ENCODE peak calls at places on chromosomes 1 and 21, in five cellular contexts. P is neuronal stem cell, L is A549, S is testis, U is PC-3. H is an unnamed sample.

GRCh38 chr1:28115267-28115666 is 26.9 kb upstream of the EYA3 start:
- DNase-seq in P (no peak), L (no peak), S (no peak), U (no peak), H (peak; percentile 10)

GRCh38 chr1:25096307-25097150 is 135.8 kb downstream of the SYF2 start:
- DNase-seq in P (no peak), L (no peak), S (no peak), U (no peak), H (no peak)

GRCh38 chr21:45029298-45029967 is 44.9 kb upstream of the ADARB1 start:
- DNase-seq in P (no peak), L (no peak), S (no peak), U (no peak), H (no peak)

GRCh38 chr1:77347646-77348045 is 65.8 kb downstream of the AK5 start:
- DNase-seq in P (no peak), L (peak; percentile 64), S (no peak), U (peak; percentile 86), H (no peak)

GRCh38 chr1:155091071-155092051 is 12.7 kb downstream of the EFNA3 start:
- DNase-seq in P (peak; percentile 87), L (peak; percentile 73), S (peak; percentile 86), U (peak; percentile 93), H (peak; percentile 73)

GRCh38 chr1:55735110-55735509 is 519.9 kb upstream of the USP24 start:
- DNase-seq in P (no peak), L (no peak), S (no peak), U (peak; percentile 22), H (no peak)

GRCh38 chr1:243526180-243526579 is 270.3 kb downstream of the SDCCAG8 start:
- DNase-seq in P (no peak), L (no peak), S (no peak), U (no peak), H (no peak)

GRCh38 chr1:163395767-163396166 is 74.0 kb downstream of the NUF2 start:
- DNase-seq in P (no peak), L (no peak), S (no peak), U (no peak), H (no peak)

GRCh38 chr1:225711236-225711937 is 58.5 kb upstream of the ENAH start:
- DNase-seq in P (no peak), L (no peak), S (no peak), U (no peak), H (no peak)

GRCh38 chr1:105399718-105400117 is 1650.0 kb downstream of the AMY1C start:
- DNase-seq in P (no peak), L (no peak), S (no peak), U (no peak), H (no peak)

GRCh38 chr21:31233711-31234110 is 110.3 kb downstream of the TIAM1 start:
- DNase-seq in P (no peak), L (no peak), S (no peak), U (no peak), H (no peak)

GRCh38 chr1:243849089-243850012 is 692 bp downstream of the AKT3 start:
- DNase-seq in P (peak; percentile 46), L (peak; percentile 40), S (peak; percentile 81), U (peak; percentile 62), H (peak; percentile 64)

GRCh38 chr21:45164838-45165237 is 90.5 kb downstream of the ADARB1 start:
- DNase-seq in P (no peak), L (no peak), S (no peak), U (no peak), H (no peak)

GRCh38 chr1:51313961-51314777 is 16.2 kb downstream of the TTC39A start:
- DNase-seq in P (no peak), L (peak; percentile 32), S (no peak), U (peak; percentile 91), H (no peak)

GRCh38 chr1:12434174-12434573 is 183.8 kb downstream of the DHRS3 start:
- DNase-seq in P (no peak), L (no peak), S (no peak), U (peak; percentile 76), H (peak; percentile 14)

GRCh38 chr1:40657046-40657445 is 8.4 kb downstream of the RIMS3 start:
- DNase-seq in P (no peak), L (no peak), S (no peak), U (no peak), H (no peak)

GRCh38 chr1:33161061-33161681 is 20.7 kb downstream of the TRIM62 start:
- DNase-seq in P (peak; percentile 70), L (no peak), S (peak; percentile 75), U (no peak), H (no peak)

GRCh38 chr1:69246721-69247120 is 321.0 kb upstream of the LRRC7 start:
- DNase-seq in P (no peak), L (no peak), S (no peak), U (no peak), H (no peak)

GRCh38 chr1:218942421-218942820 is 231.3 kb upstream of the LYPLAL1 start:
- DNase-seq in P (no peak), L (no peak), S (no peak), U (no peak), H (no peak)

GRCh38 chr21:16863541-16863940 is 649.3 kb upstream of the CXADR start:
- DNase-seq in P (no peak), L (no peak), S (no peak), U (no peak), H (no peak)

GRCh38 chr1:225412803-225413338 is 15.0 kb downstream of the LBR start:
- DNase-seq in P (no peak), L (no peak), S (no peak), U (no peak), H (no peak)

GRCh38 chr1:43534256-43534655 is 3.6 kb downstream of the PTPRF start:
- DNase-seq in P (no peak), L (no peak), S (no peak), U (no peak), H (no peak)

GRCh38 chr1:210292276-210292851 is 36.3 kb upstream of the HHAT start:
- DNase-seq in P (peak; percentile 90), L (peak; percentile 59), S (peak; percentile 73), U (peak; percentile 57), H (no peak)

GRCh38 chr1:67780637-67781036 is 52.6 kb downstream of the GNG12 start:
- DNase-seq in P (no peak), L (no peak), S (no peak), U (no peak), H (no peak)

DNA sequence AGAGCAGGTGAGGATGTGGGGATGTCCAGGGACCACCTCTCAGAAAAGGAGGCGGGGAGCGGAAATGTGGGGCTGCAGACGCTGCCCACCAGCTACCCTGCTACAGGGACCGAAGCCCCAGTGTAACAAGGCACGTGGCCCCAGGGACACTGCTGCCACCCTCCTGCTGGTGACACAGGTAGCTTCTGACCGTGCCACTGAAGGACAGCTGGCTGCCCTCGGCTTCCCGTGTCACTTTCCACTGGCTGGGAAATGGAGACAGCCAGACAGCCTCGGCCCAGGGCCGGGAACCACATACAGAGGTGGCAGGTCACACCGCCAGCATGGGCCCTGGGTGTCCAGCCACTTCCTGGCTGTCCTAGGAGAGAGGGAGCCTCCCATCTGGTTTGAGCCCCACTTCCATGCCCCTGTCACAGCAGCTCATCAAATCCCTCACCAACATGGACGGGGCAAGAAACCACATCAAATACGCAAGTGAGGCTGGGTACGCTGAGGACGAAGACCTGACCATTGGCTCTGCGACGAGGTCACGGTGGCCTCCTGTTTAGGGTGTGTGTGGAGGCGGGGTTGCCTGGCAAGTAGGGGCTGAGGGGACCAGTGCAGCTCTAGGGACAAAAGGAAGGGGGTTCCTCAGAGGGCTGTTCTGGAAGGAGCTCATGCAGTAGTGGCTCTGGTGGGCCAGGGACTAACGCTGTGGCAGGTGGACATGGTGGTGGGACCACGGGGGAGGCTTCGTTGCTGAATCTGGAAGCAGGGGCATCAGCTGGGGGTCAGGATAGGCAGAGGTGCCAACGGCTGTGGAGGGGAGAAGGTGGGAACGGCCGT is 5.0 kb downstream of the PEX10 start:
- DNase-seq in P (no peak), L (no peak), S (no peak), U (no peak), H (no peak)
- H3K9me3 ChIP-seq in P (no peaks in the 10 kb centered on the region), L (no peaks in the 10 kb centered on the region), S (no peaks in the 10 kb centered on the region), U (no peaks in the 10 kb centered on the region), H (no peaks in the 10 kb centered on the region)

DNA sequence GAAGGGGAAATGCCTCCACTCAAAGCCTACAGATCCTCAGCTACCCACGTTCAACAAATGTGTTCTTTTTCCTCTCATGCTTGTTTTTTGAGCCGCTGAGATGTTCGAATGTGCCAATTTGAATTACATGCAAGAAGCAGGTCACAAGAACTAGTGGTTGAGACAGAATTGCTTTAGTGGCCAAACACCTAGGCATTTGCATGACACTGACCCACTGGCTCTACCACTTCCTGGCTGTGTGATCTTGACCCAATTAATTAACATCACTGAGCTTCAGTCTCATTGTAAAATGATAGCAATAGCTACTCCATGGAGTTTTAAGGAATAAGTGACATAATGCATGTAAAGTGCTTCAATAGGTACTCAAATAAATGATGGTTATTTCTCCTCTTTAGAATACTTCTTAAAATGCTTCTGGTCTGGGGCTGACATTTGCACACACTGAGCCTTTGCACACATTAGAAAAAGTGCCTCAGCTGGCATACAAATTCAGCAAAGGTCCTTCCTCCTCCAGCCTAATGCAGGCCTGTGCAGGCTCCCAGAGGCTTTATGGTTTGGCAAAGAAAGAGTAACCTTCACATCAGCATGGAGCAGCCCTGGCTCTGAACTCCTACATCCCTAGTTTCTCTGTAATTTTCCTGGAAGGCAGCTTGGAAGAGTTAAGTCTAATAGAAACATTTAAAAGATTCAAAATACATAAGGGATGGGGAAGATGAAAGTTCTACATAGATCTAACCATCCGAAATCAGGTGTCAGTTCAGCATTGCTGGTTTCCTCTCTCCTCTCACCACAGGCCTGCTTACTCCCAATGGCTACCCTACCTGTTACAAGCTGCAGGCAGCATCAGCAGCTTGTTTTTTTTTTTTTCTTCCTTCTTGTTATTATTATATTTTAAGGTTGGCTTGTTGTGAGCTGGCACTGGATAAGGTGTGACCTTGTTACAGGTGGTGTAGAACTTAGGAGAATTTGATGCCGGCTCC is 107.4 kb downstream of the TBX19 start:
- DNase-seq in P (no peak), L (no peak), S (no peak), U (no peak), H (no peak)
- H3K27ac ChIP-seq in P (no peak overlapping the region), L (no peak overlapping the region), S (no peak overlapping the region), U (peak overlapping the region; percentile 31), H (no peak overlapping the region)

GRCh38 chr1:152148991-152149390 is 10.0 kb downstream of the RPTN start:
- DNase-seq in P (no peak), L (no peak), S (no peak), U (no peak), H (no peak)
- H3K9me3 ChIP-seq in P (peaks cover 11% of the 10 kb centered on the region), L (peaks cover 26% of the 10 kb centered on the region), S (no peaks in the 10 kb centered on the region), U (peaks cover 3% of the 10 kb centered on the region), H (peaks cover 11% of the 10 kb centered on the region)

DNA sequence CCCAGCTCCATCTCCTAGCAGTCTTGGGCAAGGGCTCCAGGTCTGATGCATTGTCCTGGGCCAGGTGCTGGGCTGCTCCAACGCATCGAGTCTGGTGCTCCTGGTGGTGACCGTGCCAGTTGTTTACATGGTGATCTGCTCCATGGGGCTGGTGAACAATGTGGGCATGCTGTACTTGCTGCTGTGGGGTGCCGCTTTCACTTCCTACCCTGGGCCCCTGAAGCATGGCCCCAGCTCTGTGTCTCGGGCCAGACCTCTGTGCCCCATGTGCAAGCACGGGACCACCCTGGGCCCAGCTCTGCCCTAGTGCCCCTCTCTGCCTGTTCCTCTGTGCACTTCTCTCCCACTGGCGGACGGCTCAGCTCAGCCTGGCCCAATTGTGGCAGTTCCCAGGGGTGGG is 119.4 kb downstream of the MAST2 start:
- DNase-seq in P (no peak), L (no peak), S (no peak), U (no peak), H (no peak)
- H3K27ac ChIP-seq in P (no peak overlapping the region), L (no peak overlapping the region), S (no peak overlapping the region), U (no peak overlapping the region), H (no peak overlapping the region)

GRCh38 chr1:4053160-4053748 is 153.2 kb upstream of the C1orf174 start:
- DNase-seq in P (no peak), L (no peak), S (no peak), U (no peak), H (no peak)
- H3K9me3 ChIP-seq in P (no peaks in the 10 kb centered on the region), L (no peaks in the 10 kb centered on the region), S (no peaks in the 10 kb centered on the region), U (no peaks in the 10 kb centered on the region), H (no peaks in the 10 kb centered on the region)